ENCODE peak calls at places on chromosomes 5 and 9, in five cellular contexts. A is cardiac septum; H is Caco-2; M is stimulated activated naive CD8-positive, alpha-beta T cell treated with anti-CD3 and anti-CD28 coated beads, Interleukin-15, Interleukin-2, amounts not matched to agents 100 U/mL and 50 U/mL, for 24 hours; E is effector memory CD8-positive, alpha-beta T cell. W is an unnamed sample.

GRCh38 chr5:75551471-75551870 is 39.8 kb downstream of the POLK start:
- DNase-seq in A (no peak), H (no peak), M (no peak), E (no peak), W (no peak)

GRCh38 chr9:93115486-93115885 is 18.6 kb downstream of the NINJ1 start:
- DNase-seq in A (no peak), H (peak), M (no peak), E (no peak), W (no peak)

GRCh38 chr5:78605611-78606010 is 43.0 kb downstream of the LHFPL2 start:
- DNase-seq in A (no peak), H (no peak), M (no peak), E (no peak), W (no peak)

GRCh38 chr9:80026121-80026520 is 454.4 kb downstream of the TLE4 start:
- DNase-seq in A (no peak), H (no peak), M (no peak), E (no peak), W (no peak)

GRCh38 chr5:153489611-153490010 is 859 bp upstream of the GRIA1 start:
- DNase-seq in A (no peak), H (no peak), M (no peak), E (no peak), W (no peak)

GRCh38 chr5:22541037-22541436 is 312.1 kb downstream of the CDH12 start:
- DNase-seq in A (no peak), H (no peak), M (no peak), E (no peak), W (no peak)

GRCh38 chr5:156695774-156696173 is 154.3 kb upstream of the PPP1R2B start:
- DNase-seq in A (no peak), H (no peak), M (no peak), E (no peak), W (no peak)

GRCh38 chr9:89601306-89601705 is 3.5 kb upstream of the GADD45G start:
- DNase-seq in A (peak), H (no peak), M (no peak), E (no peak), W (no peak)

GRCh38 chr5:160423025-160423554 is 1.4 kb downstream of the PTTG1 start:
- DNase-seq in A (no peak), H (no peak), M (no peak), E (no peak), W (no peak)

GRCh38 chr9:92064711-92065110 is 50.5 kb downstream of the SPTLC1 start:
- DNase-seq in A (no peak), H (no peak), M (no peak), E (no peak), W (no peak)

GRCh38 chr5:38827525-38827924 is 18.3 kb upstream of the OSMR start:
- DNase-seq in A (no peak), H (no peak), M (no peak), E (no peak), W (no peak)

GRCh38 chr9:19154135-19154612 is 26.9 kb upstream of the PLIN2 start:
- DNase-seq in A (no peak), H (peak), M (no peak), E (no peak), W (no peak)

GRCh38 chr5:168057905-168058304 is 233.5 kb upstream of the WWC1 start:
- DNase-seq in A (no peak), H (no peak), M (no peak), E (no peak), W (no peak)

GRCh38 chr9:6902423-6902822 is 144.7 kb downstream of the KDM4C start:
- DNase-seq in A (no peak), H (no peak), M (no peak), E (no peak), W (peak)

GRCh38 chr5:115313052-115313451 is 16.6 kb upstream of the CCDC112 start:
- DNase-seq in A (no peak), H (no peak), M (no peak), E (no peak), W (no peak)

GRCh38 chr5:156559955-156560354 is 233.0 kb downstream of the SGCD start:
- DNase-seq in A (no peak), H (no peak), M (no peak), E (no peak), W (no peak)

GRCh38 chr5:172496671-172497371 is 42.5 kb upstream of the SH3PXD2B start:
- DNase-seq in A (peak), H (no peak), M (no peak), E (no peak), W (no peak)

GRCh38 chr5:111518747-111519146 is 6.4 kb upstream of the STARD4 start:
- DNase-seq in A (no peak), H (no peak), M (no peak), E (no peak), W (no peak)

GRCh38 chr5:84253946-84254345 is 130.7 kb downstream of the EDIL3 start:
- DNase-seq in A (no peak), H (no peak), M (no peak), E (no peak), W (no peak)